ENCODE peak calls at places on chromosome 11, in seven cellular contexts. One of them, this sample, is unnamed.

GRCh38 chr11:76410771-76411423 is 29.8 kb downstream of the GVQW3 start:
- DNase-seq in activated effector memory CD4-positive, alpha-beta T cell treated with Interleukin-2 at 50 U/mL for 16 hours: no peak
- DNase-seq in SJSA1: no peak
- DNase-seq in brain pericyte: no peak
- DNase-seq in left cardiac atrium: no peak
- DNase-seq in hypothalamus: no peak
- DNase-seq in bronchial epithelial cell: no peak
- DNase-seq in this sample: no peak

GRCh38 chr11:104443387-104443786 is 279.4 kb upstream of the PDGFD start:
- DNase-seq in activated effector memory CD4-positive, alpha-beta T cell treated with Interleukin-2 at 50 U/mL for 16 hours: no peak
- DNase-seq in SJSA1: no peak
- DNase-seq in brain pericyte: no peak
- DNase-seq in left cardiac atrium: no peak
- DNase-seq in hypothalamus: no peak
- DNase-seq in bronchial epithelial cell: peak
- DNase-seq in this sample: no peak

GRCh38 chr11:66289548-66290331 is 797 bp upstream of the YIF1A start:
- DNase-seq in activated effector memory CD4-positive, alpha-beta T cell treated with Interleukin-2 at 50 U/mL for 16 hours: no peak
- DNase-seq in SJSA1: no peak
- DNase-seq in brain pericyte: no peak
- DNase-seq in left cardiac atrium: peak
- DNase-seq in hypothalamus: no peak
- DNase-seq in bronchial epithelial cell: no peak
- DNase-seq in this sample: peak

GRCh38 chr11:65793144-65793581 is 6.3 kb downstream of the OVOL1 start:
- DNase-seq in activated effector memory CD4-positive, alpha-beta T cell treated with Interleukin-2 at 50 U/mL for 16 hours: no peak
- DNase-seq in SJSA1: no peak
- DNase-seq in brain pericyte: no peak
- DNase-seq in left cardiac atrium: no peak
- DNase-seq in hypothalamus: no peak
- DNase-seq in bronchial epithelial cell: peak
- DNase-seq in this sample: no peak

GRCh38 chr11:94171693-94172440 is 43.2 kb downstream of the PANX1 start:
- DNase-seq in activated effector memory CD4-positive, alpha-beta T cell treated with Interleukin-2 at 50 U/mL for 16 hours: no peak
- DNase-seq in SJSA1: peak
- DNase-seq in brain pericyte: no peak
- DNase-seq in left cardiac atrium: no peak
- DNase-seq in hypothalamus: no peak
- DNase-seq in bronchial epithelial cell: no peak
- DNase-seq in this sample: no peak

GRCh38 chr11:32430586-32431357 is 4.6 kb downstream of the WT1 start:
- DNase-seq in activated effector memory CD4-positive, alpha-beta T cell treated with Interleukin-2 at 50 U/mL for 16 hours: no peak
- DNase-seq in SJSA1: no peak
- DNase-seq in brain pericyte: no peak
- DNase-seq in left cardiac atrium: no peak
- DNase-seq in hypothalamus: no peak
- DNase-seq in bronchial epithelial cell: no peak
- DNase-seq in this sample: no peak

GRCh38 chr11:101715281-101715680 is 131.5 kb upstream of the TRPC6 start:
- DNase-seq in activated effector memory CD4-positive, alpha-beta T cell treated with Interleukin-2 at 50 U/mL for 16 hours: no peak
- DNase-seq in SJSA1: no peak
- DNase-seq in brain pericyte: no peak
- DNase-seq in left cardiac atrium: no peak
- DNase-seq in hypothalamus: no peak
- DNase-seq in bronchial epithelial cell: peak
- DNase-seq in this sample: no peak

GRCh38 chr11:120682866-120683265 is 171.3 kb downstream of the GRIK4 start:
- DNase-seq in activated effector memory CD4-positive, alpha-beta T cell treated with Interleukin-2 at 50 U/mL for 16 hours: no peak
- DNase-seq in SJSA1: no peak
- DNase-seq in brain pericyte: no peak
- DNase-seq in left cardiac atrium: no peak
- DNase-seq in hypothalamus: no peak
- DNase-seq in bronchial epithelial cell: peak
- DNase-seq in this sample: no peak

GRCh38 chr11:27858901-27859300 is 158.6 kb upstream of the BDNF start:
- DNase-seq in activated effector memory CD4-positive, alpha-beta T cell treated with Interleukin-2 at 50 U/mL for 16 hours: no peak
- DNase-seq in SJSA1: no peak
- DNase-seq in brain pericyte: no peak
- DNase-seq in left cardiac atrium: no peak
- DNase-seq in hypothalamus: no peak
- DNase-seq in bronchial epithelial cell: no peak
- DNase-seq in this sample: no peak

GRCh38 chr11:44301856-44302231 is 8.1 kb downstream of the ALX4 start:
- DNase-seq in activated effector memory CD4-positive, alpha-beta T cell treated with Interleukin-2 at 50 U/mL for 16 hours: no peak
- DNase-seq in SJSA1: peak
- DNase-seq in brain pericyte: no peak
- DNase-seq in left cardiac atrium: no peak
- DNase-seq in hypothalamus: no peak
- DNase-seq in bronchial epithelial cell: peak
- DNase-seq in this sample: no peak

GRCh38 chr11:17479284-17480214 is 2.9 kb upstream of the ABCC8 start:
- DNase-seq in activated effector memory CD4-positive, alpha-beta T cell treated with Interleukin-2 at 50 U/mL for 16 hours: no peak
- DNase-seq in SJSA1: no peak
- DNase-seq in brain pericyte: no peak
- DNase-seq in left cardiac atrium: peak
- DNase-seq in hypothalamus: no peak
- DNase-seq in bronchial epithelial cell: peak
- DNase-seq in this sample: no peak

GRCh38 chr11:19725379-19726079 is 12.9 kb downstream of the NAV2 start:
- DNase-seq in activated effector memory CD4-positive, alpha-beta T cell treated with Interleukin-2 at 50 U/mL for 16 hours: no peak
- DNase-seq in SJSA1: no peak
- DNase-seq in brain pericyte: no peak
- DNase-seq in left cardiac atrium: no peak
- DNase-seq in hypothalamus: no peak
- DNase-seq in bronchial epithelial cell: peak
- DNase-seq in this sample: no peak

GRCh38 chr11:24324211-24324610 is 172.6 kb upstream of the LUZP2 start:
- DNase-seq in activated effector memory CD4-positive, alpha-beta T cell treated with Interleukin-2 at 50 U/mL for 16 hours: no peak
- DNase-seq in SJSA1: no peak
- DNase-seq in brain pericyte: no peak
- DNase-seq in left cardiac atrium: no peak
- DNase-seq in hypothalamus: no peak
- DNase-seq in bronchial epithelial cell: peak
- DNase-seq in this sample: no peak

GRCh38 chr11:111845256-111846028 is 25.9 kb downstream of the ALG9 start:
- DNase-seq in activated effector memory CD4-positive, alpha-beta T cell treated with Interleukin-2 at 50 U/mL for 16 hours: no peak
- DNase-seq in SJSA1: no peak
- DNase-seq in brain pericyte: no peak
- DNase-seq in left cardiac atrium: no peak
- DNase-seq in hypothalamus: no peak
- DNase-seq in bronchial epithelial cell: no peak
- DNase-seq in this sample: no peak

GRCh38 chr11:120146413-120147093 is 8.6 kb upstream of the TRIM29 start:
- DNase-seq in activated effector memory CD4-positive, alpha-beta T cell treated with Interleukin-2 at 50 U/mL for 16 hours: no peak
- DNase-seq in SJSA1: no peak
- DNase-seq in brain pericyte: no peak
- DNase-seq in left cardiac atrium: no peak
- DNase-seq in hypothalamus: no peak
- DNase-seq in bronchial epithelial cell: no peak
- DNase-seq in this sample: no peak

GRCh38 chr11:17129003-17129402 is 51.5 kb upstream of the RPS13 start:
- DNase-seq in activated effector memory CD4-positive, alpha-beta T cell treated with Interleukin-2 at 50 U/mL for 16 hours: no peak
- DNase-seq in SJSA1: no peak
- DNase-seq in brain pericyte: peak
- DNase-seq in left cardiac atrium: no peak
- DNase-seq in hypothalamus: no peak
- DNase-seq in bronchial epithelial cell: peak
- DNase-seq in this sample: no peak

GRCh38 chr11:125941606-125942275 is 4.1 kb upstream of the VSIG10L2 start:
- DNase-seq in activated effector memory CD4-positive, alpha-beta T cell treated with Interleukin-2 at 50 U/mL for 16 hours: peak
- DNase-seq in SJSA1: no peak
- DNase-seq in brain pericyte: no peak
- DNase-seq in left cardiac atrium: peak
- DNase-seq in hypothalamus: no peak
- DNase-seq in bronchial epithelial cell: peak
- DNase-seq in this sample: no peak

GRCh38 chr11:10122337-10123197 is 171.5 kb downstream of the SBF2 start:
- DNase-seq in activated effector memory CD4-positive, alpha-beta T cell treated with Interleukin-2 at 50 U/mL for 16 hours: no peak
- DNase-seq in SJSA1: no peak
- DNase-seq in brain pericyte: no peak
- DNase-seq in left cardiac atrium: no peak
- DNase-seq in hypothalamus: no peak
- DNase-seq in bronchial epithelial cell: peak
- DNase-seq in this sample: no peak

GRCh38 chr11:72641900-72642814 is 32.1 kb downstream of the PDE2A start:
- DNase-seq in activated effector memory CD4-positive, alpha-beta T cell treated with Interleukin-2 at 50 U/mL for 16 hours: no peak
- DNase-seq in SJSA1: no peak
- DNase-seq in brain pericyte: no peak
- DNase-seq in left cardiac atrium: peak
- DNase-seq in hypothalamus: no peak
- DNase-seq in bronchial epithelial cell: no peak
- DNase-seq in this sample: no peak

GRCh38 chr11:14638561-14638960 is 5.0 kb upstream of the PDE3B start:
- DNase-seq in activated effector memory CD4-positive, alpha-beta T cell treated with Interleukin-2 at 50 U/mL for 16 hours: no peak
- DNase-seq in SJSA1: no peak
- DNase-seq in brain pericyte: no peak
- DNase-seq in left cardiac atrium: no peak
- DNase-seq in hypothalamus: no peak
- DNase-seq in bronchial epithelial cell: no peak
- DNase-seq in this sample: no peak

GRCh38 chr11:19938051-19938856 is 222.0 kb downstream of the DBX1 start:
- DNase-seq in activated effector memory CD4-positive, alpha-beta T cell treated with Interleukin-2 at 50 U/mL for 16 hours: no peak
- DNase-seq in SJSA1: no peak
- DNase-seq in brain pericyte: no peak
- DNase-seq in left cardiac atrium: peak
- DNase-seq in hypothalamus: no peak
- DNase-seq in bronchial epithelial cell: peak
- DNase-seq in this sample: no peak

GRCh38 chr11:130522284-130522961 is 74.0 kb downstream of the ADAMTS15 start:
- DNase-seq in activated effector memory CD4-positive, alpha-beta T cell treated with Interleukin-2 at 50 U/mL for 16 hours: no peak
- DNase-seq in SJSA1: peak
- DNase-seq in brain pericyte: peak
- DNase-seq in left cardiac atrium: peak
- DNase-seq in hypothalamus: no peak
- DNase-seq in bronchial epithelial cell: peak
- DNase-seq in this sample: peak

GRCh38 chr11:33835143-33835878 is 56.6 kb downstream of the LMO2 start:
- DNase-seq in activated effector memory CD4-positive, alpha-beta T cell treated with Interleukin-2 at 50 U/mL for 16 hours: no peak
- DNase-seq in SJSA1: no peak
- DNase-seq in brain pericyte: no peak
- DNase-seq in left cardiac atrium: no peak
- DNase-seq in hypothalamus: no peak
- DNase-seq in bronchial epithelial cell: peak
- DNase-seq in this sample: peak

GRCh38 chr11:6402061-6402470 is 11.8 kb downstream of the SMPD1 start:
- DNase-seq in activated effector memory CD4-positive, alpha-beta T cell treated with Interleukin-2 at 50 U/mL for 16 hours: no peak
- DNase-seq in SJSA1: no peak
- DNase-seq in brain pericyte: no peak
- DNase-seq in left cardiac atrium: no peak
- DNase-seq in hypothalamus: no peak
- DNase-seq in bronchial epithelial cell: no peak
- DNase-seq in this sample: no peak

GRCh38 chr11:80698646-80699045 is 1257.8 kb upstream of the TENM4 start:
- DNase-seq in activated effector memory CD4-positive, alpha-beta T cell treated with Interleukin-2 at 50 U/mL for 16 hours: no peak
- DNase-seq in SJSA1: no peak
- DNase-seq in brain pericyte: no peak
- DNase-seq in left cardiac atrium: no peak
- DNase-seq in hypothalamus: no peak
- DNase-seq in bronchial epithelial cell: peak
- DNase-seq in this sample: no peak

GRCh38 chr11:122727101-122727929 is 71.8 kb downstream of the UBASH3B start:
- DNase-seq in activated effector memory CD4-positive, alpha-beta T cell treated with Interleukin-2 at 50 U/mL for 16 hours: peak
- DNase-seq in SJSA1: no peak
- DNase-seq in brain pericyte: no peak
- DNase-seq in left cardiac atrium: no peak
- DNase-seq in hypothalamus: no peak
- DNase-seq in bronchial epithelial cell: no peak
- DNase-seq in this sample: no peak

GRCh38 chr11:95788921-95789505 is 569 bp downstream of the FAM76B start:
- DNase-seq in activated effector memory CD4-positive, alpha-beta T cell treated with Interleukin-2 at 50 U/mL for 16 hours: no peak
- DNase-seq in SJSA1: peak
- DNase-seq in brain pericyte: no peak
- DNase-seq in left cardiac atrium: no peak
- DNase-seq in hypothalamus: no peak
- DNase-seq in bronchial epithelial cell: peak
- DNase-seq in this sample: peak

GRCh38 chr11:96219981-96220623 is 122.9 kb downstream of the MAML2 start:
- DNase-seq in activated effector memory CD4-positive, alpha-beta T cell treated with Interleukin-2 at 50 U/mL for 16 hours: no peak
- DNase-seq in SJSA1: no peak
- DNase-seq in brain pericyte: no peak
- DNase-seq in left cardiac atrium: peak
- DNase-seq in hypothalamus: no peak
- DNase-seq in bronchial epithelial cell: peak
- DNase-seq in this sample: no peak

GRCh38 chr11:132876301-132877071 is 655.8 kb downstream of the OPCML start:
- DNase-seq in activated effector memory CD4-positive, alpha-beta T cell treated with Interleukin-2 at 50 U/mL for 16 hours: no peak
- DNase-seq in SJSA1: no peak
- DNase-seq in brain pericyte: no peak
- DNase-seq in left cardiac atrium: no peak
- DNase-seq in hypothalamus: no peak
- DNase-seq in bronchial epithelial cell: no peak
- DNase-seq in this sample: no peak

GRCh38 chr11:11149671-11150459 is 203.2 kb downstream of the CSNK2A3 start:
- DNase-seq in activated effector memory CD4-positive, alpha-beta T cell treated with Interleukin-2 at 50 U/mL for 16 hours: peak
- DNase-seq in SJSA1: no peak
- DNase-seq in brain pericyte: no peak
- DNase-seq in left cardiac atrium: no peak
- DNase-seq in hypothalamus: no peak
- DNase-seq in bronchial epithelial cell: no peak
- DNase-seq in this sample: no peak

GRCh38 chr11:110713469-110713776 is 1.2 kb upstream of the ARHGAP20 start:
- DNase-seq in activated effector memory CD4-positive, alpha-beta T cell treated with Interleukin-2 at 50 U/mL for 16 hours: no peak
- DNase-seq in SJSA1: no peak
- DNase-seq in brain pericyte: no peak
- DNase-seq in left cardiac atrium: peak
- DNase-seq in hypothalamus: no peak
- DNase-seq in bronchial epithelial cell: no peak
- DNase-seq in this sample: no peak

GRCh38 chr11:6612816-6613136 is 760 bp upstream of the TAF10 start:
- DNase-seq in activated effector memory CD4-positive, alpha-beta T cell treated with Interleukin-2 at 50 U/mL for 16 hours: no peak
- DNase-seq in SJSA1: no peak
- DNase-seq in brain pericyte: no peak
- DNase-seq in left cardiac atrium: no peak
- DNase-seq in hypothalamus: no peak
- DNase-seq in bronchial epithelial cell: no peak
- DNase-seq in this sample: no peak

GRCh38 chr11:121611242-121611641 is 158.5 kb upstream of the SORL1-AS1 start:
- DNase-seq in activated effector memory CD4-positive, alpha-beta T cell treated with Interleukin-2 at 50 U/mL for 16 hours: no peak
- DNase-seq in SJSA1: no peak
- DNase-seq in brain pericyte: no peak
- DNase-seq in left cardiac atrium: no peak
- DNase-seq in hypothalamus: no peak
- DNase-seq in bronchial epithelial cell: no peak
- DNase-seq in this sample: no peak

GRCh38 chr11:17972987-17973386 is 39.9 kb downstream of the SERGEF start:
- DNase-seq in activated effector memory CD4-positive, alpha-beta T cell treated with Interleukin-2 at 50 U/mL for 16 hours: no peak
- DNase-seq in SJSA1: peak
- DNase-seq in brain pericyte: peak
- DNase-seq in left cardiac atrium: peak
- DNase-seq in hypothalamus: no peak
- DNase-seq in bronchial epithelial cell: peak
- DNase-seq in this sample: peak

GRCh38 chr11:104727768-104728167 is 170.5 kb downstream of the CASP12 start:
- DNase-seq in activated effector memory CD4-positive, alpha-beta T cell treated with Interleukin-2 at 50 U/mL for 16 hours: no peak
- DNase-seq in SJSA1: no peak
- DNase-seq in brain pericyte: no peak
- DNase-seq in left cardiac atrium: no peak
- DNase-seq in hypothalamus: no peak
- DNase-seq in bronchial epithelial cell: no peak
- DNase-seq in this sample: no peak

GRCh38 chr11:27228232-27228631 is 134.8 kb downstream of the CCDC34 start:
- DNase-seq in activated effector memory CD4-positive, alpha-beta T cell treated with Interleukin-2 at 50 U/mL for 16 hours: no peak
- DNase-seq in SJSA1: no peak
- DNase-seq in brain pericyte: no peak
- DNase-seq in left cardiac atrium: no peak
- DNase-seq in hypothalamus: no peak
- DNase-seq in bronchial epithelial cell: peak
- DNase-seq in this sample: no peak

GRCh38 chr11:72716291-72716690 is 35.9 kb downstream of the ARAP1 start:
- DNase-seq in activated effector memory CD4-positive, alpha-beta T cell treated with Interleukin-2 at 50 U/mL for 16 hours: no peak
- DNase-seq in SJSA1: no peak
- DNase-seq in brain pericyte: no peak
- DNase-seq in left cardiac atrium: no peak
- DNase-seq in hypothalamus: no peak
- DNase-seq in bronchial epithelial cell: no peak
- DNase-seq in this sample: no peak

This sample was measured in amniotic stem cell.